ENCODE peak calls at places on chromosomes 13 and 19, in nine cellular contexts. K is lung, Y is IMR-90, C is neural crest cell, O is PC-3, G is brain microvascular endothelial cell, R is AG04450, N is GM12865, Z is RWPE1. T is an unnamed sample.
A peak's percentile ranks its signal among the peaks of the same experiment; 100 is the strongest.

GRCh38 chr19:2982983-2983350 is 5.6 kb downstream of the TLE6 start:
- DNase-seq in K (peak; percentile 71), Y (peak; percentile 68), C (no peak), O (peak; percentile 6), G (no peak), R (peak; percentile 61), N (no peak), Z (peak; percentile 62), T (peak; percentile 31)

GRCh38 chr19:44142014-44142523 is 715 bp downstream of the ZNF234 start:
- DNase-seq in K (no peak), Y (peak; percentile 42), C (no peak), O (peak; percentile 3), G (peak; percentile 23), R (no peak), N (peak; percentile 8), Z (no peak), T (peak; percentile 3)

GRCh38 chr13:51520524-51520923 is 63.7 kb upstream of the WDFY2 start:
- DNase-seq in K (no peak), Y (peak; percentile 80), C (no peak), O (peak; percentile 45), G (peak; percentile 46), R (peak; percentile 59), N (no peak), Z (no peak), T (peak; percentile 82)

GRCh38 chr13:38530492-38530891 is 156.4 kb upstream of the FREM2 start:
- DNase-seq in K (no peak), Y (peak; percentile 1), C (no peak), O (peak; percentile 33), G (no peak), R (no peak), N (peak; percentile 8), Z (peak; percentile 13), T (peak; percentile 24)

GRCh38 chr19:29663861-29664752 is 1.2 kb upstream of the PLEKHF1 start:
- DNase-seq in K (no peak), Y (peak; percentile 33), C (no peak), O (peak; percentile 78), G (peak; percentile 21), R (no peak), N (no peak), Z (no peak), T (peak; percentile 33)

GRCh38 chr13:98014766-98015165 is 61.3 kb downstream of the IPO5 start:
- DNase-seq in K (no peak), Y (peak; percentile 93), C (no peak), O (peak; percentile 39), G (peak; percentile 49), R (peak; percentile 64), N (no peak), Z (peak; percentile 15), T (peak; percentile 80)

GRCh38 chr13:101487046-101487830 is 34.8 kb downstream of the ITGBL1 start:
- DNase-seq in K (no peak), Y (no peak), C (no peak), O (no peak), G (no peak), R (no peak), N (no peak), Z (no peak), T (no peak)

GRCh38 chr19:23981863-23982262 is 67.2 kb downstream of the ZNF726 start:
- DNase-seq in K (no peak), Y (no peak), C (no peak), O (no peak), G (no peak), R (no peak), N (no peak), Z (no peak), T (no peak)

GRCh38 chr19:42471554-42472249 is 29.0 kb upstream of the CXCL17 start:
- DNase-seq in K (no peak), Y (peak; percentile 5), C (no peak), O (peak; percentile 85), G (peak; percentile 9), R (no peak), N (no peak), Z (no peak), T (peak; percentile 52)

GRCh38 chr13:80340643-80341097 is 256 bp downstream of the SPRY2 start:
- DNase-seq in K (peak; percentile 59), Y (peak; percentile 70), C (no peak), O (no peak), G (peak; percentile 41), R (no peak), N (peak; percentile 29), Z (peak; percentile 11), T (peak; percentile 46)

GRCh38 chr19:7869453-7869909 is 4.7 kb downstream of the PRR36 start:
- DNase-seq in K (peak; percentile 64), Y (peak; percentile 28), C (peak; percentile 39), O (peak; percentile 80), G (no peak), R (no peak), N (peak; percentile 87), Z (peak; percentile 77), T (peak; percentile 20)

GRCh38 chr19:10830941-10831779 is 4.9 kb downstream of the TMED1 start:
- DNase-seq in K (no peak), Y (no peak), C (no peak), O (no peak), G (no peak), R (no peak), N (no peak), Z (no peak), T (no peak)

GRCh38 chr13:29520671-29521070 is 74.8 kb downstream of the SLC7A1 start:
- DNase-seq in K (no peak), Y (peak; percentile 55), C (no peak), O (peak; percentile 11), G (peak; percentile 84), R (peak; percentile 18), N (no peak), Z (no peak), T (peak; percentile 52)

GRCh38 chr13:48564046-48564445 is 31.2 kb upstream of the RCBTB2 start:
- DNase-seq in K (no peak), Y (peak; percentile 51), C (no peak), O (peak; percentile 52), G (peak; percentile 31), R (no peak), N (no peak), Z (no peak), T (peak; percentile 48)

GRCh38 chr13:108306768-108307332 is 37.3 kb downstream of the TNFSF13B start:
- DNase-seq in K (no peak), Y (no peak), C (no peak), O (no peak), G (no peak), R (no peak), N (no peak), Z (no peak), T (no peak)

GRCh38 chr19:48874309-48875135 is 2.3 kb downstream of the PPP1R15A start:
- DNase-seq in K (no peak), Y (peak; percentile 80), C (no peak), O (peak; percentile 73), G (peak; percentile 51), R (no peak), N (peak; percentile 57), Z (no peak), T (peak; percentile 74)

GRCh38 chr13:114339779-114340534 is 25.7 kb downstream of the CHAMP1 start:
- DNase-seq in K (no peak), Y (peak; percentile 30), C (no peak), O (peak; percentile 62), G (no peak), R (no peak), N (peak; percentile 66), Z (peak; percentile 34), T (peak; percentile 30)

DNA sequence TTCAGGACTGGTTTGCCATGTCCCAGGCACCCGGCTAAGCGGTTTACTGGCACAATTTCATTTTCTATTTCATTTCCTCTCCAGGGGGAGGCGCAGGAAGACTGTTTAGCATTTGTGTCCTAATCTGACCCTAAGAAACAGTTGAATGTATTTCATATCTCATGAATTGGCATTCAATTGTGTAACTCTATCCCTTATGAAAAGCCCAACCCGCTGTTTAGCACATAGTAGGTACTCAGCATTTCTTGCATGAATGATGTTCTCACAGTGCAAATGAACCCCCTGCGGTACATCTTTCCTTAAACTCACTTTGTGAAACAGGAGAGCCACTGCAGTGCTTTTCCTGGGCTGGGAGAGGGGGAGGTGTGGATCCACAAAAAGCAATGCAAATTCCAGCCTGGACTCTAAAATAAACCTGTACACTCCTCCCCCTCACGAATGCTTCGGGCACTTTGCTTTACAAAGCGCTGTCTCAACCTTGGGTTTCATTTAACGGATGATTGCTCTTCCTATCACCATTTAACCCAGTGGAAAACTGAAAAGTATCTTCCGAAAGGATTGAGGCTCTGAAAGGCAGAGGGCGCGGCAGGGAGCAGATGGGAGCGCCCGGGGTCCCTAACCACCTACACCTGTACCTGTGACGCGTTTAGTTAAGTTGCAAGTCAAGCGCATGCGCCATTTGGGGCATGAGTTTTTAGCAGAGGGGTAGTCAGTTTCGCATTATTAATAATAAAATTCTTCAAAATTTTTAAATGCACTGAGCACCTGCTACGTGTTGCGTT is 1.2 kb upstream of the EEF2 start:
- DNase-seq in K (peak; percentile 53), Y (peak; percentile 73), C (no peak), O (peak; percentile 74), G (peak; percentile 68), R (no peak), N (peak; percentile 84), Z (peak; percentile 57), T (peak; percentile 73)
- TF ChIP-seq CTCF in K (peak; percentile 60), Y (peak; percentile 70), C (peak; percentile 68), O (peak; percentile 62), G (peak; percentile 64), R (peak; percentile 64), N (peak; percentile 46), Z (peak; percentile 82), T (peak; percentile 51)

GRCh38 chr19:16076154-16076957 is at the start of gene TPM4:
- DNase-seq in K (peak; percentile 91), Y (peak; percentile 96), C (peak; percentile 71), O (no peak), G (peak; percentile 94), R (peak; percentile 93), N (peak; percentile 97), Z (peak; percentile 85), T (peak; percentile 82)
- TF ChIP-seq CTCF in K (no peak), Y (no peak), C (no peak), O (no peak), G (no peak), R (no peak), N (no peak), Z (no peak), T (no peak)

DNA sequence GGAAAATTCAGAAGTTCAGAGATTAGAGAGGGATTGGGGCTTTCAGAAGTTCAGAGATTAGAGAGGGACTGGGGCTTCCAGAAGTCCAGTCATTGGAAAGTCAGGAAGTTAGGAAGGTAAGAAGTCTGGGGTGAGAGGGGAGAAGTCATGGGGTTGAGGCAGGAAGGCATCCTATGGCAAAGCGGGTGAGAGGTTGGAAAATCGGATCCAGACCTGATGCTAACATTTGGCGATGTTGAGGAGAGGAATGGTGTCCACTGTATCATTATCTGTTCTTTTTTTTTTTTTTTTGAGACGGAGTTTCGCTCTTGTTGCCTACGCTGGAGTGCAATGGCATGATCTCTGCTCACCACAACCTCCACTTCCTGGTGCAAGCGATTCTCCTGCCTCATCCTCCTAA is 11.1 kb downstream of the SYT3 start:
- DNase-seq in K (no peak), Y (no peak), C (no peak), O (no peak), G (no peak), R (no peak), N (no peak), Z (no peak), T (no peak)
- TF ChIP-seq CTCF in K (no peak), Y (no peak), C (no peak), O (no peak), G (no peak), R (no peak), N (no peak), Z (no peak), T (no peak)

DNA sequence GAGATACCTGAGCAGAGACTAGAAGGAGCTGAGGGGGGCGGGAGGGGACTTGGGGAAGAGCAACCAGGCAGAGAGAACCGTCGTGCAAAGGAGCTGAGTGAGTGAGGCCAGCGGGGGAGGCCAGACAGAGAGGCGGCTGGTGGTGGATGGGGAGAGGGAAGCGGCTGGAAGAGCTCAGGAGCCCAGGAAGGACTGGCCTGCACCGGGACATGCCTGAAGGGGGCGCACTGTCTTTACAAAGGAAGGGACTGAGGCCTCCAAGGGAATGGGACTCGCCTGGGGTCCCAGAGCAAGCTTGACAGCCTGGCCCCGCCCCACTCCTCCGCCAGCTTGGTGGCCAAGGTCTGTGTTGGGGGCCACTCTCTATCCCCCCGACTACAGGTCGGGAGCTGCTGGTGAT is 14.9 kb downstream of the ONECUT3 start:
- DNase-seq in K (no peak), Y (no peak), C (peak; percentile 64), O (no peak), G (no peak), R (no peak), N (no peak), Z (no peak), T (no peak)
- TF ChIP-seq CTCF in K (no peak), Y (peak; percentile 35), C (peak; percentile 35), O (peak; percentile 28), G (peak; percentile 55), R (peak; percentile 25), N (peak; percentile 15), Z (no peak), T (peak; percentile 29)